ENCODE peak calls at places on chromosomes 7 and 10, in five cellular contexts. G, I, K, L and S are unnamed samples.

GRCh38 chr10:122333037-122333436 is 41.5 kb upstream of the PLEKHA1 start:
- DNase-seq in G (no peak), I (no peak), K (no peak), L (no peak), S (no peak)

GRCh38 chr10:97179731-97180366 is 5.9 kb downstream of the SLIT1 start:
- DNase-seq in G (no peak), I (no peak), K (peak; percentile 61), L (peak; percentile 70), S (no peak)

GRCh38 chr10:31288001-31288400 is 31.0 kb upstream of the ZEB1 start:
- DNase-seq in G (peak; percentile 41), I (no peak), K (no peak), L (no peak), S (no peak)

GRCh38 chr7:38451840-38452239 is 178.4 kb upstream of the TARP start:
- DNase-seq in G (peak; percentile 38), I (no peak), K (no peak), L (peak; percentile 26), S (peak; percentile 21)

GRCh38 chr10:93893646-93894515 is at the start of gene SLC35G1:
- DNase-seq in G (peak; percentile 56), I (peak; percentile 72), K (peak; percentile 91), L (peak; percentile 79), S (peak; percentile 58)

GRCh38 chr10:61836888-61837747 is 64.4 kb upstream of the ARID5B start:
- DNase-seq in G (peak; percentile 95), I (no peak), K (no peak), L (no peak), S (peak; percentile 64)

GRCh38 chr7:44385384-44386138 is 60.2 kb upstream of the CAMK2B start:
- DNase-seq in G (no peak), I (peak; percentile 51), K (peak; percentile 49), L (no peak), S (peak; percentile 41)

GRCh38 chr7:100413889-100414288 is 14.6 kb downstream of the ZCWPW1 start:
- DNase-seq in G (no peak), I (no peak), K (no peak), L (no peak), S (no peak)

GRCh38 chr10:24333736-24334135 is 124.8 kb downstream of the KIAA1217 start:
- DNase-seq in G (peak; percentile 92), I (no peak), K (no peak), L (no peak), S (peak; percentile 3)

GRCh38 chr7:105934577-105935185 is 28.4 kb upstream of the CDHR3 start:
- DNase-seq in G (peak; percentile 6), I (peak; percentile 79), K (no peak), L (peak; percentile 72), S (peak; percentile 82)

GRCh38 chr7:44281811-44282600 is 43.4 kb downstream of the CAMK2B start:
- DNase-seq in G (no peak), I (peak; percentile 54), K (peak; percentile 51), L (no peak), S (no peak)

GRCh38 chr7:44257618-44258422 is 57.0 kb downstream of the YKT6 start:
- DNase-seq in G (peak; percentile 89), I (peak; percentile 97), K (peak; percentile 91), L (peak; percentile 94), S (peak; percentile 83)

GRCh38 chr7:2049782-2050510 is 182.8 kb downstream of the MAD1L1 start:
- DNase-seq in G (peak; percentile 3), I (no peak), K (peak; percentile 50), L (no peak), S (no peak)

GRCh38 chr7:94571816-94572215 is 62.2 kb downstream of the CASD1 start:
- DNase-seq in G (no peak), I (no peak), K (no peak), L (no peak), S (no peak)

DNA sequence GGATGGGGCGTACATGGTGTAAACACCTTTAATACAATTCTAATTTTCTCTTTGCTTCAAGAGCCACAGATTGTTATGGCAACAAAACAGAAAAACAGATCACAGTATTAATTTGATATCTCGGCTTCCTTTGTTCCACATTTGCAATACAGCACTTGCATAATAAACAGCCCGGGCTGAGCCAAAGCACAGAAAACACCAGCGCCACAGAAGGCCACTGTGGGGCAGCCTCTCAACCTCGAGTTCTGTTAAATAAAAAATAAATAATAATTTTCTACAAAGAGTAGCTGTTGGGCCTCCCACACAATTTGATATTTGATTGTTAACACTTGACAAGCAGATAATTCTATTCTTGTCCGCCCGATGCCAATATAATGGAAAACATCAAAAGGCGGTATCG is 255.8 kb downstream of the USP6NL start:
- DNase-seq in G (no peak), I (peak; percentile 72), K (no peak), L (no peak), S (no peak)
- TF ChIP-seq CTCF in G (no peak), I (no peak), K (no peak), L (no peak), S (no peak)

GRCh38 chr7:151758994-151759540 is 117.8 kb downstream of the PRKAG2 start:
- DNase-seq in G (no peak), I (no peak), K (no peak), L (no peak), S (no peak)

GRCh38 chr7:151759591-151760042 is 117.3 kb downstream of the PRKAG2 start:
- DNase-seq in G (peak; percentile 52), I (peak; percentile 77), K (no peak), L (peak; percentile 86), S (peak; percentile 70)

GRCh38 chr7:151762501-151763245 is 114.2 kb downstream of the PRKAG2 start:
- DNase-seq in G (no peak), I (no peak), K (no peak), L (no peak), S (no peak)

GRCh38 chr7:151761957-151762356 is 115.0 kb downstream of the PRKAG2 start:
- DNase-seq in G (no peak), I (no peak), K (peak; percentile 36), L (no peak), S (no peak)

DNA sequence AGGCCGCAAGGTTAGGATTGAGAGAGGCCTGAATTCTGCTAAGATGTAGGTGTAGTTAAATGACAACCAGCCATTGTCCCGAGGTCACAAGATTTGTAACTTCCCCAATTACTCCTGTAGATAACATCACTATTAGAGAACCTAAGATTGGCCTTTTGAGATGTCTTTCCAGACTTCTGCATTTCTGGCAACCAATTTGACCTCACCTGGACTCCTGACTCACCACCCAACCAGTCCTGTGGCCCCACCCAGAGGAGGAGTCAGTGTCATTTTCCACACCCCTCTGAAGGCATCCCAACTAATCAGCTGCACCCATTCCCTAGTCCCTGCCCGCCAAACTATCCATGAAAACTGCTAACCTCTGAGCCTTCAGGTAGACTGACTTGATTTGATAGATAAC is 115.7 kb downstream of the PRKAG2 start:
- DNase-seq in G (no peak), I (no peak), K (no peak), L (no peak), S (no peak)
- H3K4me3 ChIP-seq in G (no peak overlapping the region), I (no peak overlapping the region), K (no peak overlapping the region), L (no peak overlapping the region), S (no peak overlapping the region)

GRCh38 chr10:1390200-1390599 is 334.0 kb downstream of the WDR37 start:
- DNase-seq in G (no peak), I (no peak), K (no peak), L (no peak), S (no peak)
- TF ChIP-seq CTCF in G (no peak), I (no peak), K (no peak), L (no peak), S (no peak)

DNA sequence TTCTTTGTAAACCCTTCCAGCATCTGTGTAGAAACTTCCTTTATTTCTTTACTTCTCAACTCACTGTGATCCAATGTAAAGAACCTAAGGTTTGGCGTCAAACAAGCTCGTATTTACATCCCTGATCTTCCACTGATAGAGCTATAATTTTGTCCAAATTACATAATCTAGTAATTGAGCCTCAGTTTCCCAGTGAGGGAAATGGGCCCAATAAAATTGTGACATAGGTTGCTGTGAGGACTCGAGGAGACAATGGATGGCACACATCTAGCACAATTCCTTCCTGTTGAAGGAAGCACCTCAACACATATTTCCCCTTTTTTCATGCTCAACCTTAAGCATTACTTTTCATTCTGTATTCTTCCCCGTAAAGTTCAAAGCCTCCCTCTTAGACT is 193.3 kb upstream of the BMPER start:
- DNase-seq in G (no peak), I (no peak), K (no peak), L (no peak), S (no peak)
- H3K4me3 ChIP-seq in G (no peak overlapping the region), I (no peak overlapping the region), K (no peak overlapping the region), L (no peak overlapping the region), S (no peak overlapping the region)

GRCh38 chr10:47243356-47243755 is 56.6 kb upstream of the GDF10 start:
- DNase-seq in G (no peak), I (peak; percentile 27), K (peak; percentile 43), L (no peak), S (no peak)
- TF ChIP-seq CTCF in G (no peak), I (no peak), K (no peak), L (no peak), S (no peak)

GRCh38 chr10:29816801-29817558 is 182.2 kb upstream of the SVIL start:
- DNase-seq in G (no peak), I (no peak), K (no peak), L (no peak), S (no peak)

GRCh38 chr10:29810816-29811215 is 176.0 kb upstream of the SVIL start:
- DNase-seq in G (peak; percentile 63), I (no peak), K (no peak), L (no peak), S (no peak)

GRCh38 chr10:29815572-29815971 is 180.8 kb upstream of the SVIL start:
- DNase-seq in G (no peak), I (no peak), K (no peak), L (no peak), S (no peak)

GRCh38 chr10:29807407-29807806 is 172.6 kb upstream of the SVIL start:
- DNase-seq in G (peak; percentile 91), I (no peak), K (no peak), L (no peak), S (peak; percentile 62)

GRCh38 chr10:29811751-29812427 is 177.1 kb upstream of the SVIL start:
- DNase-seq in G (peak; percentile 99), I (peak; percentile 86), K (no peak), L (no peak), S (peak; percentile 98)
- H3K4me3 ChIP-seq in G (no peak overlapping the region), I (no peak overlapping the region), K (no peak overlapping the region), L (no peak overlapping the region), S (no peak overlapping the region)